ENCODE peak calls at places on chromosomes 13 and 19, in five cellular contexts. One of them, this sample, is unnamed.

GRCh38 chr13:65907656-65908441 is 1322.3 kb downstream of the PCDH9 start:
- DNase-seq in NT2/D1: no peak
- DNase-seq in HepG2: no peak
- DNase-seq in H1: no peak
- DNase-seq in GM12878: no peak
- DNase-seq in this sample: no peak

GRCh38 chr19:3618144-3618810 is 8.3 kb downstream of the CACTIN start:
- DNase-seq in NT2/D1: no peak
- DNase-seq in HepG2: no peak
- DNase-seq in H1: no peak
- DNase-seq in GM12878: peak
- DNase-seq in this sample: peak

GRCh38 chr13:76474356-76474755 is 411.8 kb downstream of the KCTD12 start:
- DNase-seq in NT2/D1: no peak
- DNase-seq in HepG2: no peak
- DNase-seq in H1: no peak
- DNase-seq in GM12878: no peak
- DNase-seq in this sample: no peak

GRCh38 chr13:75417006-75417384 is 65.0 kb downstream of the TBC1D4 start:
- DNase-seq in NT2/D1: no peak
- DNase-seq in HepG2: no peak
- DNase-seq in H1: no peak
- DNase-seq in GM12878: no peak
- DNase-seq in this sample: no peak

GRCh38 chr13:98083507-98083906 is 59.4 kb upstream of the FARP1 start:
- DNase-seq in NT2/D1: no peak
- DNase-seq in HepG2: no peak
- DNase-seq in H1: no peak
- DNase-seq in GM12878: no peak
- DNase-seq in this sample: no peak

GRCh38 chr19:4099054-4099764 is 24.7 kb downstream of the MAP2K2 start:
- DNase-seq in NT2/D1: no peak
- DNase-seq in HepG2: no peak
- DNase-seq in H1: no peak
- DNase-seq in GM12878: no peak
- DNase-seq in this sample: no peak

GRCh38 chr19:18496167-18496979 is 25.5 kb downstream of the ELL start:
- DNase-seq in NT2/D1: no peak
- DNase-seq in HepG2: peak
- DNase-seq in H1: no peak
- DNase-seq in GM12878: no peak
- DNase-seq in this sample: no peak

GRCh38 chr19:54014920-54015560 is 23.6 kb downstream of the CACNG6 start:
- DNase-seq in NT2/D1: no peak
- DNase-seq in HepG2: no peak
- DNase-seq in H1: no peak
- DNase-seq in GM12878: no peak
- DNase-seq in this sample: peak

GRCh38 chr13:108352599-108352998 is 83.1 kb downstream of the TNFSF13B start:
- DNase-seq in NT2/D1: no peak
- DNase-seq in HepG2: no peak
- DNase-seq in H1: no peak
- DNase-seq in GM12878: no peak
- DNase-seq in this sample: no peak

DNA sequence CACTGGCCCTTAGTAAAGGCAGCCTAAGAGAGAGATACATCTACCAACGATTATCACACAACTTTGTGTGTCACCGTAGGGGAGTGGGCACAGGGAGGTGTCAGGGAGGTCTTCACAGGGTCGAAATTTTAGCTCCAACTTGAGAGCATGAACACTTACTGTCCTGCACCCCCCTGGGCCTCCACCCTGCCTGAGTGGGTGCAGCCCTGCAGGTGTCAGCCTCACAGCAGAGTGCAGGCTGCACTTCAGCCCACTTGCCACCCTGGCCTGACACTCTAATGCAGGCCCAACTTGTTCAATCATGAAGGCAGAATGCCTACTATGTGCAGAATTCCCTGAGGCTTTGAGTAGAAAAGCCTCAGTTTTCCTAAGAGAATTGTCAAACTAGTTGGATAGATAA is 4.0 kb upstream of the SMAD9 start:
- DNase-seq in NT2/D1: no peak
- DNase-seq in HepG2: no peak
- DNase-seq in H1: no peak
- DNase-seq in GM12878: no peak
- DNase-seq in this sample: no peak
- TF ChIP-seq SUZ12 in NT2/D1: no peak
- TF ChIP-seq SUZ12 in HepG2: no peak
- TF ChIP-seq SUZ12 in H1: no peak
- TF ChIP-seq SUZ12 in GM12878: no peak
- TF ChIP-seq SUZ12 in this sample: no peak

DNA sequence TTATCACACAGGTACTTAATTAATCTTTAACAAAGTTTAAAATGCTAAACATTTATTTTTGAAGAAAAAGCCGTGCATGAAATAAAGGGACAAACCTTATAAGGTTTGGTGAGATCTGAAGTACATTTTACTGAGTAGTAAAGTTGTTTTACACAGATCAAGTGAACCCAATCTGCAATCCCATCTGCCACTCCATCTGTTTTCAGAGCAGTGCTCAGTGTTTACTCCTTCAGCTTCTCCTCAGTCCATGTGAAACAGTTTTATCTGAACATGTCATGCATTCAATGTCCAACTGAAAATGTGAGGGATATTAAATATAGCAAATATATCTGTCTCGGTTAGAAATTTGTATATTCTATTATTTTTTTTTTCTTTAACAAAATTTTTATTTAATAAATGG is 166.8 kb downstream of the MAB21L1 start:
- DNase-seq in NT2/D1: no peak
- DNase-seq in HepG2: no peak
- DNase-seq in H1: no peak
- DNase-seq in GM12878: no peak
- DNase-seq in this sample: no peak
- TF ChIP-seq SUZ12 in NT2/D1: no peak
- TF ChIP-seq SUZ12 in HepG2: no peak
- TF ChIP-seq SUZ12 in H1: no peak
- TF ChIP-seq SUZ12 in GM12878: no peak
- TF ChIP-seq SUZ12 in this sample: no peak

GRCh38 chr19:52734340-52734892 is 428 bp downstream of the ZNF611 start:
- DNase-seq in NT2/D1: no peak
- DNase-seq in HepG2: no peak
- DNase-seq in H1: no peak
- DNase-seq in GM12878: no peak
- DNase-seq in this sample: peak
- TF ChIP-seq SUZ12 in NT2/D1: no peak
- TF ChIP-seq SUZ12 in HepG2: no peak
- TF ChIP-seq SUZ12 in H1: no peak
- TF ChIP-seq SUZ12 in GM12878: no peak
- TF ChIP-seq SUZ12 in this sample: no peak

GRCh38 chr13:44790289-44790688 is 199.0 kb downstream of the NUFIP1 start:
- DNase-seq in NT2/D1: no peak
- DNase-seq in HepG2: no peak
- DNase-seq in H1: peak
- DNase-seq in GM12878: no peak
- DNase-seq in this sample: no peak

GRCh38 chr13:44797685-44798084 is 191.6 kb downstream of the NUFIP1 start:
- DNase-seq in NT2/D1: no peak
- DNase-seq in HepG2: no peak
- DNase-seq in H1: no peak
- DNase-seq in GM12878: no peak
- DNase-seq in this sample: no peak

GRCh38 chr13:44796597-44797517 is 192.4 kb downstream of the NUFIP1 start:
- DNase-seq in NT2/D1: no peak
- DNase-seq in HepG2: no peak
- DNase-seq in H1: no peak
- DNase-seq in GM12878: no peak
- DNase-seq in this sample: no peak

GRCh38 chr13:44792096-44792495 is 197.2 kb downstream of the NUFIP1 start:
- DNase-seq in NT2/D1: no peak
- DNase-seq in HepG2: no peak
- DNase-seq in H1: no peak
- DNase-seq in GM12878: no peak
- DNase-seq in this sample: no peak

GRCh38 chr13:44795176-44795575 is 194.1 kb downstream of the NUFIP1 start:
- DNase-seq in NT2/D1: no peak
- DNase-seq in HepG2: no peak
- DNase-seq in H1: no peak
- DNase-seq in GM12878: no peak
- DNase-seq in this sample: no peak
- TF ChIP-seq SUZ12 in NT2/D1: no peak
- TF ChIP-seq SUZ12 in HepG2: no peak
- TF ChIP-seq SUZ12 in H1: no peak
- TF ChIP-seq SUZ12 in GM12878: no peak
- TF ChIP-seq SUZ12 in this sample: no peak

GRCh38 chr19:6739884-6740588 is 556 bp downstream of the TRIP10 start:
- DNase-seq in NT2/D1: no peak
- DNase-seq in HepG2: no peak
- DNase-seq in H1: no peak
- DNase-seq in GM12878: no peak
- DNase-seq in this sample: no peak
- TF ChIP-seq SUZ12 in NT2/D1: no peak
- TF ChIP-seq SUZ12 in HepG2: no peak
- TF ChIP-seq SUZ12 in H1: no peak
- TF ChIP-seq SUZ12 in GM12878: no peak
- TF ChIP-seq SUZ12 in this sample: no peak

DNA sequence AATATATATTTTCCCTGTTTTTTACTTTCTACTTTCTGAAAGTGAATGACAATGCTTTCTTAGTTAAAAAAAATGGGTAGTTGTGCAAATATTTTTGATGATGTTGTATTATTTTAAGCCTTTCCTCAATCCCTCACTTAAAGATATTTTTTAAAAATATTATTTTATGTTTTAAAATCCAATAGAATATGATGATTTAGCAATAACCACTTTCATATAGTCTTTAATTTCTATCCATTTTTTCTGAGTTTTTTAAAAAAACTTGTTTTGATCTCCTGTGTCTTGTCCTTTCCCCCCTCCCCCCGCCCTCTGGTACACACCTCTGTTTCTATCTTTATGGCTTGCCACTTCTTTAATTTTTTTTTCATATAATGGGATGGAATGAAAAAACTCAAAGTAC is 362.0 kb upstream of the SLITRK6 start:
- DNase-seq in NT2/D1: no peak
- DNase-seq in HepG2: no peak
- DNase-seq in H1: no peak
- DNase-seq in GM12878: no peak
- DNase-seq in this sample: no peak
- TF ChIP-seq SUZ12 in NT2/D1: no peak
- TF ChIP-seq SUZ12 in HepG2: no peak
- TF ChIP-seq SUZ12 in H1: no peak
- TF ChIP-seq SUZ12 in GM12878: no peak
- TF ChIP-seq SUZ12 in this sample: no peak

GRCh38 chr13:30418886-30419459 is 3.3 kb upstream of the UBE2L5 start:
- DNase-seq in NT2/D1: no peak
- DNase-seq in HepG2: no peak
- DNase-seq in H1: no peak
- DNase-seq in GM12878: no peak
- DNase-seq in this sample: no peak

GRCh38 chr13:30415430-30416030 is 6.8 kb upstream of the UBE2L5 start:
- DNase-seq in NT2/D1: no peak
- DNase-seq in HepG2: no peak
- DNase-seq in H1: no peak
- DNase-seq in GM12878: no peak
- DNase-seq in this sample: no peak

GRCh38 chr13:30416471-30416870 is 5.8 kb upstream of the UBE2L5 start:
- DNase-seq in NT2/D1: no peak
- DNase-seq in HepG2: no peak
- DNase-seq in H1: no peak
- DNase-seq in GM12878: no peak
- DNase-seq in this sample: no peak

GRCh38 chr13:30421093-30422055 is 919 bp upstream of the UBE2L5 start:
- DNase-seq in NT2/D1: peak
- DNase-seq in HepG2: no peak
- DNase-seq in H1: no peak
- DNase-seq in GM12878: no peak
- DNase-seq in this sample: peak

DNA sequence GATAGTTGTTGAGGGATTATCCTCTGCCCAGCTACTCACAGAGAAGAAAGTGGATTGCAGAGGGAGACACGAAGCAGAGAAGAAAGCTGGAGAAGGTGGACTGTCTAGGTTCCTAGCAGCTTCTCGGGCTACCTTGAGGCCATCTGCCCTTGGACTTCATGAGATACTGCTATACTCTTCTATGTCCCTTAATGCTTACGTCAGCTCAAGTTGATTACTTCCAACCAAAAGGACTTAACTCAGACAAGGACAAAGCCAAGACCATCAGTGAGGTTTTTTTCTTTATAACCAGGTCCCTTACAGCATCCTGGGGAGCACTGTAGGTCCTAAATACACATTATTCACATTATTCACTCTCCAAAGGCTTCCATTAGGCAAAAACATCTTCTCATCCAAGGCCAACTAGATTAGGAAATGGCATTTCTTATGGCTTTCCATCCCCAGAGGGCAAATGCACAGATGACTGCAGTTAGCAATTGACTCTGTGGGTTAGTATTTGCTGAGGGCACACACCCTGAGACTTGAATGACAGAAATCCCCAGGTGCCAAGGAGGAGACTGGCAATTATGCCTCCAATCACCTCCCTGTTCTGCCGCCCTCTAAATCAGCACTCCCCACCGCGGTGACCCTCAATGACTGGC is 4.1 kb upstream of the UBE2L5 start:
- DNase-seq in NT2/D1: no peak
- DNase-seq in HepG2: no peak
- DNase-seq in H1: no peak
- DNase-seq in GM12878: no peak
- DNase-seq in this sample: no peak
- TF ChIP-seq SUZ12 in NT2/D1: no peak
- TF ChIP-seq SUZ12 in HepG2: no peak
- TF ChIP-seq SUZ12 in H1: no peak
- TF ChIP-seq SUZ12 in GM12878: no peak
- TF ChIP-seq SUZ12 in this sample: no peak

This sample was measured in HEK293T.